ENCODE peak calls at places on chromosomes 5 and 9, in six cellular contexts. N is uterus; O is OCI-LY7; F is GM23248; X is CD8-positive, alpha-beta T cell; J is mucosa of descending colon. W is an unnamed sample. For H3K4me1, the result is how much of the 10 kb centered on the place peaks cover.

GRCh38 chr9:75941066-75941465 is 50.6 kb downstream of the PCSK5 start:
- DNase-seq in F (no peak), N (no peak), X (no peak), J (peak), O (no peak), W (no peak)

GRCh38 chr5:32753765-32754164 is 42.6 kb downstream of the NPR3 start:
- DNase-seq in X (no peak), N (no peak), O (no peak), F (peak), J (no peak), W (no peak)

GRCh38 chr9:36698984-36699383 is 126.3 kb downstream of the MELK start:
- DNase-seq in N (no peak), O (no peak), F (no peak), X (no peak), J (no peak), W (no peak)

GRCh38 chr9:85425153-85425611 is 316.6 kb downstream of the AGTPBP1 start:
- DNase-seq in J (no peak), N (no peak), F (peak), X (peak), O (peak), W (peak)

GRCh38 chr9:98142925-98143481 is 24.0 kb upstream of the TRIM14 start:
- DNase-seq in X (no peak), F (no peak), N (no peak), O (no peak), J (no peak), W (peak)

GRCh38 chr9:22354699-22355384 is 91.8 kb upstream of the DMRTA1 start:
- DNase-seq in O (no peak), X (no peak), J (no peak), N (no peak), F (no peak), W (no peak)

GRCh38 chr9:115604831-115605483 is 487.0 kb upstream of the TNC start:
- DNase-seq in X (no peak), F (peak), O (no peak), J (no peak), N (no peak), W (no peak)

GRCh38 chr5:179887802-179888201 is 19.9 kb downstream of the TBC1D9B start:
- DNase-seq in F (no peak), J (no peak), X (no peak), N (no peak), O (no peak), W (no peak)

GRCh38 chr5:39947657-39948056 is 522.9 kb upstream of the DAB2 start:
- DNase-seq in X (no peak), J (no peak), F (peak), O (no peak), N (no peak), W (no peak)

GRCh38 chr9:75918909-75919308 is 28.4 kb downstream of the PCSK5 start:
- DNase-seq in X (no peak), O (no peak), N (no peak), J (no peak), F (no peak), W (no peak)

GRCh38 chr5:107275333-107275732 is 395.4 kb downstream of the EFNA5 start:
- DNase-seq in J (no peak), N (no peak), O (no peak), F (no peak), X (no peak), W (no peak)

GRCh38 chr5:176364765-176365662 is at the start of gene ARL10:
- DNase-seq in F (peak), X (peak), N (peak), J (no peak), O (no peak), W (peak)

GRCh38 chr9:89730715-89731114 is 125.9 kb downstream of the GADD45G start:
- DNase-seq in J (no peak), N (no peak), X (no peak), F (no peak), O (no peak), W (peak)

GRCh38 chr5:16918156-16918555 is 17.9 kb downstream of the MYO10 start:
- DNase-seq in N (no peak), F (peak), J (no peak), X (no peak), O (no peak), W (no peak)
- H3K4me1 ChIP-seq in N (under half), F (under half), J (under half), X (under half), O (under half), W (under half)

DNA sequence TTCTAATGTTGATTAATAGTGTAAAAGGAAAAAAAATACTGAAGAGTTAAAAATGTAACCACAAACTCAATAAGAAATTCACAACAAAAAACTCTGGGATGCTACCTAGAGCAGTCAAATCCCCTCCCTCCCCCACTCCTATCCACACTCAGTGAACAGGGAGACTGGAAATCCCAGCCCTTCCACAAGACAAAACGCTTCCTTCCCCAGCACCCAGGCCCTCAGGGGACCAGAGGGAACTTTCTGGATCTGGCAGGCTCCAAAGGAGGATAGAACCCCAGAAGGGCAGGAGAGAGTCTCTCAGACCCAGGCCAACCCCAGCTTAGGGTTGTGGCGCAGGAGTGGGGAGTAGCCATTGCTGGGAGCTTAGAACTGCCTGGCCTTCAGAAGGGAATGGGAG is 55.0 kb downstream of the DCP2 start:
- DNase-seq in F (no peak), X (no peak), J (no peak), N (no peak), O (no peak), W (no peak)
- H3K4me1 ChIP-seq in F (under half), X (under half), J (under half), N (under half), O (under half), W (under half)

GRCh38 chr9:95650720-95651119 is 133.9 kb upstream of the PTCH1 start:
- DNase-seq in F (no peak), J (no peak), N (no peak), O (no peak), X (no peak), W (no peak)
- H3K4me1 ChIP-seq in F (under half), J (under half), N (under half), O (under half), X (under half), W (under half)

GRCh38 chr5:127601601-127602000 is 47.3 kb upstream of the CTXN3 start:
- DNase-seq in O (no peak), F (no peak), X (no peak), J (no peak), N (no peak), W (no peak)
- H3K4me1 ChIP-seq in O (under half), F (under half), X (under half), J (under half), N (under half), W (under half)

GRCh38 chr9:134057311-134057665 is 10.5 kb downstream of the BRD3 start:
- DNase-seq in F (no peak), X (no peak), O (no peak), J (no peak), N (no peak), W (peak)
- H3K4me1 ChIP-seq in F (under half), X (under half), O (under half), J (under half), N (under half), W (half or more)

GRCh38 chr5:140205952-140206351 is 31.0 kb downstream of the CYSTM1 start:
- DNase-seq in F (peak), N (no peak), X (no peak), O (no peak), J (no peak), W (no peak)

GRCh38 chr5:140208065-140208464 is 33.1 kb downstream of the CYSTM1 start:
- DNase-seq in O (no peak), N (no peak), X (no peak), F (no peak), J (no peak), W (no peak)

GRCh38 chr5:140202610-140203009 is 27.6 kb downstream of the CYSTM1 start:
- DNase-seq in X (no peak), J (no peak), O (no peak), F (no peak), N (no peak), W (no peak)

GRCh38 chr5:140207250-140207954 is 32.4 kb downstream of the CYSTM1 start:
- DNase-seq in N (no peak), O (no peak), F (no peak), J (no peak), X (no peak), W (no peak)

GRCh38 chr5:140205216-140205615 is 30.2 kb downstream of the CYSTM1 start:
- DNase-seq in X (no peak), J (no peak), F (peak), N (no peak), O (no peak), W (no peak)
- H3K4me1 ChIP-seq in X (under half), J (under half), F (under half), N (under half), O (under half), W (under half)

DNA sequence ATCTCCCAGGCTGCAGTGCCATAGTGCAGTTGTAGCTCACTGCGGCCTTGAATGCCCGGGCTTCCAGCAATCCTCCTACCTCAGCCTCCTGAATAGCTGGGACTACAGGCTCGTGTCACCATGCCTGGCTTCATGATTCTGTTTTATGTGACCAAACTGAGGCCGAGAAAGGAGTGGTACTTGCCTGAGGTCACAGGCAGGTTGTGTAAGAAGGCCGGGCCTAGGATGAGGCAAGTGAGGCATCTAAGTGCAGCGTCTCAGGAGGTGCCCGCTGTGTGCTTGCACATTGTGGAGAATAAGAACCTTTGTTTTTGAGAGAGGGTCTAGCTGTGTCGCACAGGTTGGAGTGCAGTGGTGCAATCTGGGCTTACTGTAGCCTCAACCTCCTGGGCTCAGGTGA is 2.1 kb upstream of the NDST1 start:
- DNase-seq in O (no peak), F (no peak), J (no peak), N (no peak), X (no peak), W (no peak)
- H3K4me1 ChIP-seq in O (under half), F (half or more), J (half or more), N (under half), X (under half), W (half or more)

W was measured in upper lobe of right lung.